ENCODE peak calls at places on chromosomes 4 and X, in four cellular contexts. Q, N, C and Z are unnamed samples.

GRCh38 chrX:79169484-79169883 is 25.0 kb downstream of the GPR174 start:
- DNase-seq in Q (no peak), N (no peak), C (no peak), Z (no peak)

GRCh38 chr4:61380865-61381264 is 180.7 kb downstream of the ADGRL3 start:
- DNase-seq in Q (no peak), N (no peak), C (no peak), Z (no peak)

GRCh38 chr4:82372874-82373815 is 646 bp downstream of the HNRNPD start:
- DNase-seq in Q (peak; percentile 32), N (peak; percentile 39), C (peak; percentile 61), Z (peak; percentile 49)

GRCh38 chr4:148126825-148127224 is 315.4 kb downstream of the NR3C2 start:
- DNase-seq in Q (no peak), N (no peak), C (no peak), Z (no peak)

GRCh38 chr4:100588076-100588475 is 70.3 kb upstream of the EMCN start:
- DNase-seq in Q (no peak), N (no peak), C (no peak), Z (no peak)

GRCh38 chr4:55781809-55782208 is 37.8 kb upstream of the EXOC1L start:
- DNase-seq in Q (no peak), N (no peak), C (no peak), Z (no peak)

GRCh38 chr4:1039493-1040343 is 28.3 kb downstream of the FGFRL1 start:
- DNase-seq in Q (no peak), N (no peak), C (peak; percentile 77), Z (no peak)

GRCh38 chr4:137543198-137543597 is 10.9 kb upstream of the PCDH18 start:
- DNase-seq in Q (no peak), N (no peak), C (no peak), Z (no peak)

GRCh38 chrX:71144651-71145050 is at the start of gene NLGN3:
- DNase-seq in Q (no peak), N (no peak), C (no peak), Z (no peak)

GRCh38 chrX:10119399-10119990 is 37.3 kb upstream of the CLCN4 start:
- DNase-seq in Q (peak; percentile 73), N (no peak), C (peak; percentile 63), Z (peak; percentile 86)

GRCh38 chrX:24647257-24648058 is at the start of gene PCYT1B:
- DNase-seq in Q (no peak), N (peak; percentile 9), C (peak; percentile 56), Z (no peak)

GRCh38 chrX:74535633-74536141 is 78.7 kb downstream of the RLIM start:
- DNase-seq in Q (no peak), N (no peak), C (peak; percentile 6), Z (no peak)

GRCh38 chr4:134695433-134695832 is 493.8 kb upstream of the PABPC4L start:
- DNase-seq in Q (no peak), N (no peak), C (no peak), Z (no peak)

GRCh38 chr4:76892001-76892400 is 5.9 kb downstream of the SOWAHB start:
- DNase-seq in Q (no peak), N (no peak), C (no peak), Z (no peak)

GRCh38 chr4:109816082-109816442 is 500 bp downstream of the GAR1 start:
- DNase-seq in Q (no peak), N (peak; percentile 6), C (peak; percentile 22), Z (no peak)

GRCh38 chrX:154411981-154412340 is 622 bp downstream of the TAFAZZIN start:
- DNase-seq in Q (no peak), N (peak; percentile 70), C (peak; percentile 70), Z (peak; percentile 64)

GRCh38 chrX:104324871-104325585 is 70.3 kb upstream of the ESX1 start:
- DNase-seq in Q (no peak), N (no peak), C (no peak), Z (no peak)

GRCh38 chr4:2451036-2451520 is 17.8 kb upstream of the RNF4 start:
- DNase-seq in Q (no peak), N (no peak), C (no peak), Z (no peak)

GRCh38 chr4:96473246-96473645 is 633.4 kb downstream of the PDHA2 start:
- DNase-seq in Q (no peak), N (no peak), C (no peak), Z (no peak)

GRCh38 chr4:83074086-83074704 is 39.2 kb downstream of the COPS4 start:
- DNase-seq in Q (peak; percentile 79), N (peak; percentile 20), C (peak; percentile 40), Z (no peak)

GRCh38 chrX:87516716-87517115 is 886 bp upstream of the KLHL4 start:
- DNase-seq in Q (no peak), N (no peak), C (no peak), Z (no peak)

GRCh38 chr4:25075129-25075528 is 44.4 kb upstream of the LGI2 start:
- DNase-seq in Q (no peak), N (no peak), C (no peak), Z (no peak)

GRCh38 chr4:127479031-127479622 is 153.6 kb upstream of the INTU start:
- DNase-seq in Q (no peak), N (no peak), C (peak; percentile 12), Z (no peak)

GRCh38 chrX:130770615-130771014 is 132.4 kb downstream of the ENOX2 start:
- DNase-seq in Q (no peak), N (no peak), C (no peak), Z (no peak)

GRCh38 chr4:73870778-73871177 is 1.6 kb downstream of the CXCL1 start:
- DNase-seq in Q (no peak), N (no peak), C (no peak), Z (no peak)

GRCh38 chr4:70895846-70896435 is 6.2 kb upstream of the MOB1B start:
- DNase-seq in Q (no peak), N (no peak), C (no peak), Z (no peak)

GRCh38 chr4:140267576-140267975 is 105.9 kb upstream of the SCOC start:
- DNase-seq in Q (no peak), N (no peak), C (no peak), Z (no peak)
- TF ChIP-seq SPI1 in Q (no peak), N (no peak), C (no peak), Z (no peak)

DNA sequence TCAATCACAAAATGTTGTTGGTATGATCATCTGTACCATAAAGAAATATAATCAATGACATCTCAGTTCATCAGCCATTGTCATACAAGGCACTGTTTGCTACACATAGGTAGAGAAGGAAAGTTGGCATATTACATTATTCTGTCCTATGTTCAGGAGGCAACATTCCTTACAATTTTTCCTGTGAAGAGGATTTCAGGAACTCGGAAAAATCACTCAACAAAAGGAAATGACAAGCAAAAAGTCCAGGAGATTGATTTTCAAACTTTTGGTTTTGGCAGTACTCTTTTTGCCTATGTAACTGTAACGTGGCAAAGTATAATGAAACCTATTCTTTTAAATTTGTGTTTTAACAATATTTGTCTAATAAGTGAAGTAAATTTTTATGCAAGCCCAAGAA is 131.3 kb downstream of the MAB21L2 start:
- DNase-seq in Q (no peak), N (no peak), C (no peak), Z (no peak)
- TF ChIP-seq SPI1 in Q (no peak), N (no peak), C (no peak), Z (no peak)

GRCh38 chr4:99361268-99361922 is 8.8 kb upstream of the ADH1C start:
- DNase-seq in Q (no peak), N (no peak), C (no peak), Z (no peak)
- TF ChIP-seq SPI1 in Q (no peak), N (no peak), C (no peak), Z (no peak)

DNA sequence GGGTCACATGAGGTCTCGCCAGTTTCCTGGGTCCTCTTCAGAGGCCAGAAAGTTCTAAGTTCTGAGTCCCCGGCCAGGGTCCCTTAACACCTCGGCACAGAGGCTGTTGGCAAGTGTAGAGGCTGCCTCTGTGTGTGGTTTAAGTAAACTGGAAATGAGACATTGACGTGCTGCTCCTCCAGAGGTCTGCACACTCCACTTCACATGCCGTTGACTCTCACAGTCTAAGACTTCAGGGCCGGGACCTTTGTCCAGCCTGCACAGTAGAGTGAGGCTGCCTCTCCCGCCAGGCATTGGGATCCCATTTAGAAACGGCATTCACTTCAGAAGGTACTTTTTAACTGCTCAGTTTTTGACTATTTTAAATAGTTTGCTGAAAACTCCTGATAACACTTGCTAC is 10.6 kb upstream of the TADA2B start:
- DNase-seq in Q (no peak), N (no peak), C (no peak), Z (no peak)
- TF ChIP-seq SPI1 in Q (no peak), N (no peak), C (no peak), Z (no peak)

DNA sequence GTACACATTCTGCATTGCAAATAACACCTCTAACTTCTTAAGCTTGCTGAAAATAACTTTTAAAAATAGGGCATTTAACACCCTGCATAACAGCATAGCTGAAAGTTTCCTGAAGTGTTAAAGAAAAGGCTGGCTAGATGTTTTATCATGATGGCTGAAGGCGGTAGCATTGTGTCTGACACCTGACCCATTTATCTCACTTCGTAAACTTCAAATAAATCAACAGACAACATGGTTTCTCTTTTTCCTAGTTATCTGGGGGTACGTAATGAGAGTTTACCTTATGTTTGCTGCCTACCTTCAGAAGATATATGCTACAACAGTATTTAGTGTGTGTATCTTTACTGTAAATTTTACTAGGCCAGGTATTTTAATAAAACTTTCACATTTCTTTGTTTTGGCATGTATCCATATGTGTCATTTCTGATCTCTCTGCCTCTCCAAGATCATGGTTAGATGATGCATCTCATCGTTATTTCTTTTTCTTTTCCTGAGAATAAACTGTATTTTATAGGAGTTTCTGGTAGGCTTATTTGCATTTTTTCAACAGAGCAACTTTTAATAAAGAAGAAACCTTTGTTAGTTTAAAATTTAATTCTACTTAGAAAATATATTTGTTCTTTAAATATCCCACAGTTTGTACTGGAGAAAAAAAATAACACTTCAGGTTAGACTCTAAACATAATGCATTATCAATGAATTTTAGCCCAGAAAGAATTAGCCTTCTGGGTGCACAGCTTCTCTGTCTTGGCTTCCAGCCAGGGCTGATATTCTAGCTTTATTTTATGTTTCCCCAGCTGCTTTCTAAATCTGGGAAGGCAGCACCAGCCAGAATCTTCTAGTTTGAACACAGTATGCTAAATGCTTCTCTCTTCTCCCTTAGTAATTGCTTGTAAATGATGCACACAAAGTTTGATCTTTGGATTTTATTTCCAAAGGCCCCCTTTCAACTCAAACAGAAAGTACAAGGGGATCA is 2.9 kb downstream of the NDST4 start:
- DNase-seq in Q (no peak), N (no peak), C (no peak), Z (no peak)
- TF ChIP-seq SPI1 in Q (no peak), N (no peak), C (no peak), Z (no peak)

GRCh38 chrX:33725556-33726232 is 406.4 kb downstream of the FAM47A start:
- DNase-seq in Q (no peak), N (no peak), C (no peak), Z (peak; percentile 1)
- TF ChIP-seq SPI1 in Q (no peak), N (no peak), C (no peak), Z (no peak)

GRCh38 chr4:69147334-69147733 is 51.1 kb downstream of the UGT2B7 start:
- DNase-seq in Q (no peak), N (no peak), C (no peak), Z (no peak)
- TF ChIP-seq SPI1 in Q (no peak), N (no peak), C (no peak), Z (no peak)

GRCh38 chrX:1481636-1482529 is 29.2 kb upstream of the ASMTL start:
- DNase-seq in Q (peak; percentile 90), N (no peak), C (peak; percentile 15), Z (peak; percentile 93)
- TF ChIP-seq SPI1 in Q (no peak), N (no peak), C (no peak), Z (no peak)